ENCODE peak calls at places on chromosomes 11 and 22, in seven cellular contexts. V, Y, S, W, G, E and O are unnamed samples.

GRCh38 chr22:32661296-32661695 is 140.2 kb upstream of the TIMP3 start:
- DNase-seq in V (peak), Y (no peak), S (peak), W (peak), G (peak), E (peak), O (no peak)

GRCh38 chr22:20590477-20591294 is 83.3 kb downstream of the MED15 start:
- DNase-seq in V (no peak), Y (no peak), S (no peak), W (no peak), G (no peak), E (no peak), O (no peak)

GRCh38 chr22:21450320-21450831 is 16.8 kb upstream of the TMEM191C start:
- DNase-seq in V (peak), Y (no peak), S (no peak), W (no peak), G (no peak), E (no peak), O (peak)

GRCh38 chr11:47373876-47374820 is 4.2 kb downstream of the SPI1 start:
- DNase-seq in V (peak), Y (peak), S (peak), W (peak), G (peak), E (peak), O (peak)

GRCh38 chr11:59616396-59616982 is 915 bp upstream of the OSBP start:
- DNase-seq in V (no peak), Y (no peak), S (no peak), W (no peak), G (no peak), E (no peak), O (no peak)

GRCh38 chr11:30360741-30361140 is 37.8 kb downstream of the ARL14EP start:
- DNase-seq in V (no peak), Y (no peak), S (no peak), W (no peak), G (no peak), E (no peak), O (no peak)

GRCh38 chr22:26887456-26887855 is 230.1 kb downstream of the MIAT start:
- DNase-seq in V (no peak), Y (no peak), S (no peak), W (peak), G (peak), E (no peak), O (no peak)

GRCh38 chr22:46657996-46658947 is 38.1 kb downstream of the GRAMD4 start:
- DNase-seq in V (no peak), Y (no peak), S (no peak), W (no peak), G (no peak), E (no peak), O (no peak)

GRCh38 chr11:111419181-111419580 is 40.1 kb upstream of the POU2AF1 start:
- DNase-seq in V (no peak), Y (no peak), S (no peak), W (no peak), G (no peak), E (no peak), O (no peak)

GRCh38 chr11:123020968-123021367 is 39.3 kb upstream of the BSX start:
- DNase-seq in V (peak), Y (peak), S (no peak), W (peak), G (peak), E (no peak), O (peak)

GRCh38 chr11:36389811-36390210 is 93.7 kb downstream of the PRR5L start:
- DNase-seq in V (no peak), Y (no peak), S (no peak), W (no peak), G (no peak), E (no peak), O (no peak)

GRCh38 chr11:69442807-69443137 is 38.7 kb upstream of the LINC01488 start:
- DNase-seq in V (no peak), Y (no peak), S (peak), W (peak), G (peak), E (no peak), O (no peak)

GRCh38 chr11:12288212-12288933 is 89.0 kb upstream of the PARVA start:
- DNase-seq in V (peak), Y (peak), S (peak), W (peak), G (peak), E (peak), O (peak)

GRCh38 chr11:111975076-111975806 is 38.1 kb downstream of the DIXDC1 start:
- DNase-seq in V (no peak), Y (no peak), S (peak), W (peak), G (peak), E (no peak), O (no peak)

GRCh38 chr11:129324533-129325175 is 51.0 kb upstream of the BARX2 start:
- DNase-seq in V (no peak), Y (no peak), S (no peak), W (peak), G (no peak), E (no peak), O (no peak)

GRCh38 chr11:8593935-8594909 is at the start of gene STK33:
- DNase-seq in V (peak), Y (no peak), S (peak), W (peak), G (peak), E (peak), O (peak)

GRCh38 chr11:15849265-15849664 is 507.1 kb downstream of the SOX6 start:
- DNase-seq in V (no peak), Y (no peak), S (no peak), W (no peak), G (no peak), E (no peak), O (no peak)

GRCh38 chr11:9264381-9265210 is 554 bp downstream of the DENND5A start:
- DNase-seq in V (peak), Y (peak), S (peak), W (peak), G (peak), E (peak), O (peak)

GRCh38 chr11:119449498-119449897 is 26.5 kb upstream of the THY1 start:
- DNase-seq in V (no peak), Y (no peak), S (no peak), W (no peak), G (no peak), E (no peak), O (no peak)

GRCh38 chr11:125165664-125166346 is 1.3 kb downstream of the PKNOX2 start:
- DNase-seq in V (no peak), Y (no peak), S (no peak), W (peak), G (peak), E (no peak), O (no peak)

GRCh38 chr22:42001706-42002105 is 3.1 kb downstream of the WBP2NL start:
- DNase-seq in V (no peak), Y (no peak), S (no peak), W (no peak), G (no peak), E (no peak), O (no peak)

GRCh38 chr11:120255519-120255866 is 15.6 kb downstream of the POU2F3 start:
- DNase-seq in V (no peak), Y (no peak), S (no peak), W (no peak), G (no peak), E (no peak), O (no peak)

GRCh38 chr11:17391493-17392355 is 3.3 kb upstream of the KCNJ11 start:
- DNase-seq in V (no peak), Y (no peak), S (no peak), W (no peak), G (no peak), E (no peak), O (peak)

GRCh38 chr11:118214210-118214914 is 10.4 kb downstream of the JAML start:
- DNase-seq in V (no peak), Y (no peak), S (peak), W (no peak), G (no peak), E (no peak), O (no peak)

GRCh38 chr11:70736937-70737640 is 338.8 kb downstream of the CTTN start:
- DNase-seq in V (no peak), Y (no peak), S (no peak), W (no peak), G (no peak), E (no peak), O (no peak)

GRCh38 chr11:1348146-1348545 is 38.7 kb upstream of the TOLLIP start:
- DNase-seq in V (no peak), Y (no peak), S (no peak), W (no peak), G (no peak), E (no peak), O (no peak)

GRCh38 chr11:2778630-2779498 is 79.1 kb upstream of the KCNQ1OT1 start:
- DNase-seq in V (peak), Y (no peak), S (peak), W (peak), G (peak), E (no peak), O (peak)

GRCh38 chr22:43504666-43505261 is 93.0 kb downstream of the MPPED1 start:
- DNase-seq in V (no peak), Y (no peak), S (no peak), W (no peak), G (no peak), E (no peak), O (no peak)

GRCh38 chr11:99241059-99241458 is 220.3 kb downstream of the CNTN5 start:
- DNase-seq in V (no peak), Y (no peak), S (no peak), W (no peak), G (peak), E (no peak), O (no peak)

GRCh38 chr11:88398372-88399140 is 61.0 kb upstream of the CTSC start:
- DNase-seq in V (no peak), Y (no peak), S (no peak), W (peak), G (peak), E (no peak), O (no peak)

GRCh38 chr11:1856306-1857005 is 3.6 kb downstream of the LSP1 start:
- DNase-seq in V (no peak), Y (no peak), S (no peak), W (no peak), G (no peak), E (no peak), O (no peak)

GRCh38 chr11:74371269-74372039 is 26.8 kb downstream of the PGM2L1 start:
- DNase-seq in V (no peak), Y (no peak), S (no peak), W (peak), G (peak), E (no peak), O (peak)

GRCh38 chr22:45541580-45541979 is 38.9 kb downstream of the FBLN1 start:
- DNase-seq in V (no peak), Y (no peak), S (no peak), W (no peak), G (no peak), E (no peak), O (no peak)

GRCh38 chr22:50571264-50572175 is 6.7 kb downstream of the CPT1B start:
- DNase-seq in V (no peak), Y (no peak), S (no peak), W (no peak), G (no peak), E (no peak), O (no peak)

GRCh38 chr22:29375436-29376076 is 12.8 kb downstream of the AP1B1 start:
- DNase-seq in V (no peak), Y (no peak), S (no peak), W (no peak), G (no peak), E (no peak), O (no peak)

GRCh38 chr11:72864692-72865655 is 50.8 kb downstream of the ATG16L2 start:
- DNase-seq in V (no peak), Y (no peak), S (peak), W (peak), G (peak), E (no peak), O (no peak)